ENCODE peak calls at places on chromosomes 16 and 17, in nine cellular contexts. O, F, J, R, S, Z, K, N and Y are unnamed samples.

GRCh38 chr16:27841911-27842310 is 221.6 kb downstream of the GSG1L start:
- DNase-seq in Z (no peak), N (no peak), K (no peak), S (no peak), R (no peak), F (no peak), O (no peak), J (no peak), Y (no peak)

GRCh38 chr17:77365584-77366186 is 224.9 kb downstream of the SEC14L1 start:
- DNase-seq in S (peak), R (peak), Z (no peak), F (peak), K (peak), O (no peak), N (no peak), J (peak), Y (peak)

GRCh38 chr17:63191610-63192009 is 225.6 kb downstream of the TANC2 start:
- DNase-seq in Z (no peak), N (no peak), R (no peak), K (no peak), O (no peak), S (no peak), F (no peak), J (no peak), Y (no peak)

GRCh38 chr16:980595-980854 is 1.0 kb upstream of the SOX8 start:
- DNase-seq in N (no peak), O (no peak), F (no peak), R (no peak), J (no peak), S (no peak), K (no peak), Z (no peak), Y (no peak)

GRCh38 chr16:4200000-4200780 is 41.7 kb downstream of the SRL start:
- DNase-seq in K (peak), Z (no peak), N (peak), R (peak), F (peak), J (peak), O (peak), S (peak), Y (peak)

GRCh38 chr17:19329136-19329535 is 33.4 kb downstream of the B9D1 start:
- DNase-seq in N (no peak), O (no peak), S (no peak), J (no peak), K (no peak), Z (no peak), R (no peak), F (no peak), Y (no peak)

GRCh38 chr17:82419471-82419995 is 1.1 kb upstream of the OGFOD3 start:
- DNase-seq in S (peak), Z (no peak), J (no peak), N (no peak), R (no peak), K (no peak), O (no peak), F (peak), Y (no peak)

GRCh38 chr17:63278731-63279442 is 167.2 kb downstream of the CYB561 start:
- DNase-seq in N (no peak), R (no peak), K (no peak), F (no peak), O (no peak), Z (no peak), S (no peak), J (no peak), Y (no peak)

GRCh38 chr17:34626141-34626681 is 46.8 kb downstream of the TMEM132E start:
- DNase-seq in Z (no peak), R (no peak), J (peak), N (no peak), S (no peak), F (no peak), O (no peak), K (no peak), Y (no peak)

DNA sequence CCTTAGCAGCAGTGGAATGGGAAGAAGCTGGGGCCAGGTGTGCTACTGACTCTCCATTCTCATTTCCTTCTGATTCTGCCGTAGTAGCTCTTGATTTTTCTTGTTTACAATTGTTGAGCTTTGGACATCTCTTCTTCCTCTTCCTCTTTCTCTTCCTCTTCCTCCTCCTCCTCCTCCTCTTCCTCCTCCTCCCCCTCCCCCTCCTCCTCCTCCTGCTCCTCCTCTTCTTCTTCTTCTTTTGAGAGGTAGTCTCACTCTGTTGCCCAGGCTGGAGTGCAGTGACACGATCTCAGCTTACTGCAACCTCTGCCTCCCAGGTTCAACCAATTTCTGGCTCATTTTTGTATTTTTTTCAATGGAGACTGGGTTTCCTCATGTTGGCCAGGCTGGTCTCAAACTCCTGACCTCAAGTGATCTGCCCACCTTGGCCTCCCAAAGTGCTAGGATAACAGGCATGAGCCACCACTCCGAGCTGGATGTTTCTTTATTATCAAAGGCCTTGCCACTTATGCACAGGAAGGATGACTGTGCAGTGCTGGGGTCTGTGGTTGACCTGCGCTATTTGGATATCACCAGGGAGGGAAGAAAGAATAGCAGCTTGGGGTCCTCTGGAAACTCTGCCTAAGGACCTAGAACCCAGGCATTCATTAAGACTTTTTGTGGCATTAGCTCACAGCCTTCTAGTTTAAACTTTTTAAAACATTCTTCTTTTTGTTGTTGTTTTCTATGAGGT is 127.8 kb upstream of the KCNJ16 start:
- DNase-seq in N (no peak), S (no peak), K (no peak), Z (no peak), F (peak), R (no peak), O (no peak), J (no peak), Y (no peak)
- TF ChIP-seq CTCF in N (no peak), S (no peak), K (no peak), Z (no peak), F (no peak), R (no peak), O (no peak), J (no peak), Y (no peak)

DNA sequence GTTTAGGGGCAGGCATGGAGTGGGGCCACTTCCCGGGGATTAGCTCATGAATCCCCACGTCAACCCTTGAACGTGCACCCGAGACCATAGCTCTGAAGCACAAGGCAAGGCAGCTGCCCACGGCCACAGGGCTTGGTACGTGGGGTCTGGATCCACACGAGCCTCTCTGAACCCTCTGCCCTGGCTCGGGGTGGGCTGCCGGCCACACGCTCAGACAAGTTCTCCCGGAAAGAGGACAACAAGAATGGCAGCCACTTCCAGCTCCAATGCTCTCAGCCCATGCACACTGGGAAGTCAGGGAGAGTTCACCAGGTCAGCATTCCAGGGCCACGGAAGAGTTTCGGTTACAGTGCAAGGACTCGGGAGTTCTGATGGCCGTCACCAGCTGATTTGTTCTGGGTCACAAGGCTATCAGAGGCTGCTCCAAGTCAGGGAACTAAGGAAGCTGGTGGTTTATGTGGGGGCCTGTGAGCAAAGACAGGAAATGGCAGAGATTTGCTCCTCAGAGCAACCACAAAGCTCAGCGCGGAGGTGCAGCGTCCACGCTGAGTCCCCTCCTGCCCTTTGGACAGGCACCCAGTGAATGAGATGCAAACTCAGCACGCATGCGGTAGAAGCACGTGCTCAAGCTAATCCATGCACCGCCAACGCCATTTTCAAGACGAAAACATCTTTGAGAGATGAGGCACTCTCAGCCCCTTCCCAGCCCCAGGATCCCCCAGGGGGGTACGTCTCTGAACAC is 356.4 kb downstream of the FOXL1 start:
- DNase-seq in K (no peak), J (no peak), S (no peak), R (no peak), O (no peak), N (peak), F (no peak), Z (no peak), Y (no peak)
- TF ChIP-seq CTCF in K (no peak), J (no peak), S (no peak), R (no peak), O (no peak), N (no peak), F (no peak), Z (no peak), Y (no peak)

GRCh38 chr16:19285431-19285830 is at the start of gene CLEC19A:
- DNase-seq in R (no peak), F (no peak), Z (no peak), S (no peak), J (no peak), N (no peak), O (no peak), K (no peak), Y (no peak)

GRCh38 chr16:19288872-19289799 is 3.6 kb downstream of the CLEC19A start:
- DNase-seq in S (no peak), R (no peak), Z (no peak), N (no peak), J (no peak), K (no peak), O (no peak), F (no peak), Y (no peak)

GRCh38 chr16:19287241-19287640 is 1.7 kb downstream of the CLEC19A start:
- DNase-seq in S (no peak), Z (no peak), O (no peak), J (no peak), K (no peak), F (no peak), R (no peak), N (no peak), Y (no peak)

GRCh38 chr16:19284207-19284606 is 1.3 kb upstream of the CLEC19A start:
- DNase-seq in N (no peak), S (no peak), J (peak), O (no peak), Z (no peak), K (peak), F (no peak), R (no peak), Y (peak)

GRCh38 chr16:19286827-19287226 is 1.3 kb downstream of the CLEC19A start:
- DNase-seq in K (no peak), S (no peak), N (no peak), J (no peak), O (no peak), Z (no peak), F (no peak), R (no peak), Y (no peak)
- TF ChIP-seq CTCF in K (no peak), S (no peak), N (no peak), J (no peak), O (no peak), Z (no peak), F (no peak), R (no peak), Y (no peak)

GRCh38 chr16:85717393-85718152 is 28.8 kb upstream of the GINS2 start:
- DNase-seq in S (peak), F (peak), Z (peak), R (peak), K (no peak), J (peak), N (peak), O (no peak), Y (peak)

GRCh38 chr16:85719605-85720318 is 31.0 kb upstream of the GINS2 start:
- DNase-seq in N (no peak), J (no peak), K (no peak), S (no peak), R (no peak), F (no peak), Z (no peak), O (no peak), Y (no peak)

GRCh38 chr16:85720319-85720637 is 30.6 kb downstream of the C16orf74 start:
- DNase-seq in O (no peak), F (no peak), J (peak), Z (no peak), S (no peak), N (no peak), R (no peak), K (peak), Y (peak)

GRCh38 chr16:85718153-85718477 is 29.4 kb upstream of the GINS2 start:
- DNase-seq in S (no peak), K (no peak), N (no peak), J (no peak), F (no peak), R (no peak), O (no peak), Z (no peak), Y (no peak)

DNA sequence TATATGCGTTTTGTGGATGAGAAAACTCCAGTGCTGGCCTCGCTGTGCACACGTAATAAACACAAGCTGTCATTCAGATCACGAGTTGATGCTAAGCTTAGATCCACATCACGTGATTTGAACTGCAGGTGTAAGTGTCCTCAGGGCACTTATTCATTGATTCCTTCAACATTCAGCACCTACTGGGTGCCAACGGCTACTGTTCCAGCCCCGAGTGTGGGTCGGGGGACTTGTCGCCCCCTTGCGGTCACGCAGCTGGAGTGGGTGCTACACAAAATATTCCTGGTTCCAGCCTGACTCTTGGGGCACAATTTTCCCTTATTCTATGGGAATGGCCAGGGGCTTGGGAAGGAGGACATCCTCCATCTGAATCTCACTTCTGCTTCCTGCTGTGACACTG is 29.9 kb upstream of the GINS2 start:
- DNase-seq in Z (no peak), S (no peak), K (no peak), N (peak), O (no peak), J (no peak), R (no peak), F (peak), Y (peak)
- TF ChIP-seq CTCF in Z (peak), S (peak), K (no peak), N (peak), O (peak), J (peak), R (peak), F (peak), Y (peak)

GRCh38 chr17:50949128-50950001 is 83.2 kb upstream of the TOB1 start:
- DNase-seq in F (no peak), Z (no peak), N (no peak), J (no peak), O (no peak), R (peak), S (no peak), K (no peak), Y (no peak)

GRCh38 chr17:50952889-50953288 is 86.7 kb upstream of the TOB1 start:
- DNase-seq in R (peak), J (no peak), K (no peak), N (no peak), F (no peak), Z (no peak), O (no peak), S (no peak), Y (no peak)

GRCh38 chr17:50948711-50949110 is 82.6 kb upstream of the TOB1 start:
- DNase-seq in K (no peak), Z (no peak), N (no peak), F (no peak), S (no peak), O (no peak), J (no peak), R (peak), Y (no peak)

GRCh38 chr17:50947844-50948514 is 81.8 kb upstream of the TOB1 start:
- DNase-seq in F (peak), R (peak), J (peak), O (no peak), S (no peak), K (no peak), N (no peak), Z (no peak), Y (peak)

GRCh38 chr17:50950002-50950877 is 84.1 kb upstream of the TOB1 start:
- DNase-seq in R (peak), F (peak), Z (peak), K (peak), J (peak), N (peak), O (peak), S (peak), Y (peak)
- TF ChIP-seq CTCF in R (peak), F (peak), Z (peak), K (peak), J (peak), N (peak), O (peak), S (peak), Y (peak)